ENCODE peak calls at places on chromosome 10, in nine cellular contexts. J, I, V, O, X, H, K, S and F are unnamed samples.

GRCh38 chr10:12730809-12731519 is 270.5 kb downstream of the CCDC3 start:
- DNase-seq in J (peak), I (no peak), K (no peak), X (no peak), S (no peak), V (no peak), H (no peak), O (no peak), F (no peak)

GRCh38 chr10:55631071-55631654 is 729.9 kb downstream of the ZWINT start:
- DNase-seq in O (peak), J (peak), S (peak), H (peak), V (peak), I (peak), K (peak), X (no peak), F (peak)

GRCh38 chr10:48215983-48216505 is 58.5 kb downstream of the FRMPD2 start:
- DNase-seq in S (no peak), J (no peak), V (no peak), O (no peak), K (no peak), X (no peak), H (no peak), I (no peak), F (no peak)

GRCh38 chr10:5975641-5976473 is 1.5 kb downstream of the IL15RA start:
- DNase-seq in J (peak), O (no peak), H (no peak), S (no peak), X (no peak), I (peak), K (no peak), V (peak), F (no peak)

GRCh38 chr10:112951349-112952281 is 1.6 kb downstream of the TCF7L2 start:
- DNase-seq in S (peak), I (peak), H (peak), K (peak), O (peak), V (peak), X (no peak), J (peak), F (peak)

GRCh38 chr10:89421018-89421476 is 6.7 kb downstream of the IFIT5 start:
- DNase-seq in J (no peak), V (no peak), H (no peak), O (no peak), X (no peak), S (no peak), I (no peak), K (no peak), F (no peak)

GRCh38 chr10:89427629-89428028 is 13.3 kb downstream of the IFIT5 start:
- DNase-seq in K (no peak), X (peak), S (no peak), J (peak), V (peak), H (no peak), I (no peak), O (no peak), F (no peak)

GRCh38 chr10:63385254-63385653 is 80.5 kb downstream of the JMJD1C start:
- DNase-seq in V (no peak), X (no peak), S (no peak), O (no peak), I (no peak), H (no peak), K (no peak), J (no peak), F (no peak)

GRCh38 chr10:88038268-88038667 is 174.8 kb downstream of the PTEN start:
- DNase-seq in J (peak), S (peak), K (no peak), X (peak), O (no peak), H (no peak), V (peak), I (no peak), F (no peak)

GRCh38 chr10:99394761-99395386 is 35.5 kb downstream of the GOT1 start:
- DNase-seq in X (no peak), V (no peak), O (no peak), K (no peak), J (no peak), H (no peak), I (no peak), S (no peak), F (no peak)

GRCh38 chr10:100888957-100889356 is 23.8 kb upstream of the SLF2 start:
- DNase-seq in X (no peak), O (no peak), H (no peak), S (no peak), K (no peak), V (no peak), J (no peak), I (no peak), F (no peak)

GRCh38 chr10:128144547-128144946 is 18.3 kb upstream of the MKI67 start:
- DNase-seq in X (no peak), H (no peak), S (peak), O (no peak), J (no peak), K (no peak), I (no peak), V (no peak), F (no peak)

GRCh38 chr10:73865459-73866442 is 8.6 kb downstream of the CAMK2G start:
- DNase-seq in V (no peak), O (no peak), X (no peak), S (peak), K (peak), H (no peak), J (no peak), I (peak), F (no peak)

GRCh38 chr10:132094581-132095234 is 29.0 kb downstream of the JAKMIP3 start:
- DNase-seq in O (no peak), I (no peak), X (no peak), J (no peak), K (no peak), S (no peak), V (no peak), H (no peak), F (no peak)

GRCh38 chr10:9957352-9957751 is 1060.3 kb upstream of the CELF2 start:
- DNase-seq in J (peak), K (no peak), X (peak), I (no peak), H (no peak), O (no peak), V (peak), S (no peak), F (no peak)

GRCh38 chr10:34526186-34526585 is 288.9 kb downstream of the PARD3 start:
- DNase-seq in J (peak), S (no peak), I (no peak), O (no peak), V (peak), K (no peak), X (no peak), H (no peak), F (no peak)

GRCh38 chr10:73226663-73227062 is 20.4 kb downstream of the DNAJC9 start:
- DNase-seq in J (no peak), K (no peak), V (no peak), S (no peak), H (no peak), O (no peak), X (no peak), I (no peak), F (no peak)

GRCh38 chr10:54063514-54063913 is 737.5 kb downstream of the PCDH15 start:
- DNase-seq in J (no peak), X (no peak), H (no peak), I (no peak), V (no peak), O (no peak), S (no peak), K (peak), F (no peak)

GRCh38 chr10:85916999-85917573 is 449.5 kb downstream of the GRID1 start:
- DNase-seq in V (no peak), K (peak), S (no peak), J (no peak), O (peak), X (no peak), H (no peak), I (no peak), F (no peak)

GRCh38 chr10:87546971-87547413 is 42.3 kb downstream of the MINPP1 start:
- DNase-seq in H (no peak), J (peak), S (no peak), X (no peak), K (no peak), O (no peak), V (no peak), I (no peak), F (no peak)

GRCh38 chr10:87860156-87860795 is 3.1 kb downstream of the KLLN start:
- DNase-seq in X (no peak), S (peak), O (no peak), I (no peak), J (peak), H (no peak), V (peak), K (no peak), F (no peak)

GRCh38 chr10:71577345-71577744 is 142.2 kb downstream of the C10orf105 start:
- DNase-seq in S (no peak), H (no peak), O (no peak), K (no peak), I (no peak), X (no peak), J (no peak), V (no peak), F (no peak)

GRCh38 chr10:59960751-59961150 is 54.4 kb upstream of the CCDC6 start:
- DNase-seq in V (no peak), I (no peak), J (peak), H (no peak), X (no peak), K (no peak), S (no peak), O (no peak), F (no peak)

GRCh38 chr10:123392182-123392930 is 238.2 kb downstream of the BUB3 start:
- DNase-seq in J (no peak), I (no peak), S (no peak), O (no peak), H (no peak), X (no peak), K (no peak), V (no peak), F (no peak)

GRCh38 chr10:3133948-3134347 is 38.6 kb downstream of the PITRM1 start:
- DNase-seq in X (no peak), I (no peak), J (no peak), V (no peak), K (no peak), S (no peak), O (no peak), H (no peak), F (no peak)

GRCh38 chr10:119667562-119668328 is 16.6 kb downstream of the BAG3 start:
- DNase-seq in S (no peak), I (no peak), X (peak), K (peak), V (peak), H (peak), O (peak), J (peak), F (peak)

GRCh38 chr10:76736392-76736791 is 901.2 kb downstream of the KCNMA1 start:
- DNase-seq in H (no peak), O (no peak), K (no peak), X (no peak), V (no peak), I (no peak), S (no peak), J (no peak), F (no peak)

GRCh38 chr10:110547139-110547761 is 20.2 kb upstream of the SMC3 start:
- DNase-seq in J (peak), V (peak), H (no peak), O (no peak), I (no peak), X (no peak), K (no peak), S (peak), F (no peak)

GRCh38 chr10:79274279-79275104 is 72.8 kb upstream of the PPIF start:
- DNase-seq in V (peak), I (peak), X (no peak), K (peak), S (peak), H (peak), J (peak), O (peak), F (no peak)

GRCh38 chr10:72353028-72353962 is 1.4 kb downstream of the DNAJB12 start:
- DNase-seq in J (peak), O (no peak), S (peak), H (no peak), K (no peak), X (no peak), V (no peak), I (no peak), F (no peak)

GRCh38 chr10:20858292-20859124 is 38.6 kb downstream of the NEBL start:
- DNase-seq in S (no peak), O (no peak), J (peak), X (no peak), K (no peak), H (no peak), V (peak), I (no peak), F (no peak)
- TF ChIP-seq CTCF in S (no peak), O (peak), J (peak), X (peak), K (peak), H (peak), V (peak), I (no peak), F (peak)

DNA sequence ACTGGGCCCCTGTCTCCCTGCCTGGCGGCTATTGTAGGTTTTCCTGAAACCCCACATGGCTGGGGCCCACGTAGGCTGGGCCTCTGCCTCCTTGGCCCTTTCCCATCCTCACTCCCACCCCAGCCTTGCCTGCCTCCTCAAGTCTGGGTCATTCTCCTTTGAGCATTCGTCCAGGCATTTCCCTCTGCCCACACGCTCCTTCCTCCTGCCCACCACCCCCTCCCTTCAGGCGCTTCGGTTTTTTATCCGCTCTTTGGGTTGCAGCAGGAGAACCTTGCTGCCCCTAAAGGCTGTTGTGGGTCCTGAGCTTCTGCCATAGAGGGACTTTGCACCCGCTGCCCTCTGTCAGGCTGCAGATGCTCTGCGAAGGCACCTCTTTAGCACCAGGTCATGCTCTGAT is 9.3 kb downstream of the COL13A1 start:
- DNase-seq in X (no peak), I (no peak), O (no peak), K (no peak), H (no peak), V (peak), S (no peak), J (peak), F (no peak)
- TF ChIP-seq CTCF in X (no peak), I (no peak), O (no peak), K (no peak), H (no peak), V (no peak), S (no peak), J (no peak), F (no peak)

DNA sequence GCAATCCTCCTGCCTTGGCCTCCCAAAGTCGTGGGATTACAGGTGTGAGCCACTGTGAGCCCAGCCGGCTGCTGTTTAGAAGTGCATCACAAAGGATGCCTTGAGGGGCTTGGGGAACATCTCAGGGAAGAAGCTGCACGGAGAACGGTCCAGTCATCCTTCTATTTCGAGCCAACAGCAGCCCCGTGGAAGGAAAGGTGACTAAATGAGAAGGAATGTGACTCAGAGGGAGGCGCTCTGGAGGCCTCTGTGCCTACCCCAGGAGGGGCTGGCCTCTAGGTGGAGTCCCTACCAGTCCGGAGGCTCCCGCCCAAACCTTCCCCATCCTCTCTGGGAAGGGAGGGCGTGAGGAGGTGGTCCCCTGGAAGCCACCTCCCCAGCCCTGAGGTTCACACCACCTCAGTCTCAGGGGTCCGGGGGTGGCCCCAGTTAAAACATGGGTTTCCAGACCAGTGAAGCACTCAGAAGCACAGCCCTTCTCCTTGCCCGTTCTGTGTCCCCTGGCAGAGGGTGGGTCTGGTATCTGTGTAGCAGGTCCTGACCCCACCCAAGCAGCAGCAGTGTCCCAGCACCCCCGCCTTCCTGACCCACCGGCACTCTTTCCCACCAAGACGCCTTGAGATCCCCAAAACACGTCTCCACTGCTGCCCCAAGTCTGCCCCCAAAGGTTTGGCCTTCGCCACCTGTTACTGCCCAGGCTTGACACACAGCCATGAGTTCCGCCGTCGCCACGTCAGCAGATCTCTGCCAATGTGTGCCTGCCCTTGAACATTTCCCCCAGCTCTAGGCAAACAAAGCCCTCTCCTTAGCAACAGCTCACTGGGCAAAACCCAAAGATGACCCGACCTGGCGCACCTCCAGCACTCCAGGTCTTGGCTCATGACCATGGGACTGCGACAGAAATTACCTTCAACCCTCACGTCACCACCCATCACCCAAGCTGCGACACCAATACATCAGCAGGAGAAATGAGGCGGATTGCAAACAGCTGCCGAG is 75.9 kb downstream of the CTBP2 start:
- DNase-seq in V (peak), H (no peak), S (no peak), O (peak), K (peak), X (peak), J (peak), I (no peak), F (no peak)
- TF ChIP-seq CTCF in V (peak), H (no peak), S (no peak), O (no peak), K (peak), X (peak), J (peak), I (no peak), F (no peak)

DNA sequence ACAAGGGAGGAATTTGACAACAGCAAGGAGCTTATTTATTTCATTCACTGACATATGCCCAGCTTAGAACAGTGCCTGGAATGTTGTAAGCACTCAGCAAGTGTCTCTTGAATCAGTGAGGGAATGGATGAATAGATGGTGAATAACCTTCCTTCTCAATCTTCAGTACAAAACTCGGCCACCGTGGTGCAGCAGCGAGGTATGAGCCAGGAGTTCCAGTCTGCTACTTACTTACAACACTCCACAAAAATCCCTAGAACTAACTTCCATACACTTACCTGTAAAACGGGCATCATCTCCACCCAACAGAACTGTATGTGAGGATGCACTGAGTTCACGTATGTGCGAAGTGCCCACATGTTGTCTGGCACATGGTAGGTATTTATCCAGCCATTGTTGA is 237.4 kb downstream of the WDR11 start:
- DNase-seq in O (no peak), I (no peak), J (peak), K (no peak), H (peak), V (no peak), X (no peak), S (peak), F (peak)
- TF ChIP-seq CTCF in O (no peak), I (no peak), J (peak), K (no peak), H (peak), V (no peak), X (no peak), S (peak), F (peak)

GRCh38 chr10:52776471-52776903 is 3.9 kb upstream of the MBL2 start:
- DNase-seq in K (no peak), X (no peak), S (no peak), O (no peak), J (no peak), I (no peak), V (no peak), H (no peak), F (no peak)

GRCh38 chr10:52779541-52780390 is 7.2 kb upstream of the MBL2 start:
- DNase-seq in O (peak), K (peak), H (peak), V (peak), J (peak), I (peak), X (peak), S (peak), F (peak)

GRCh38 chr10:52777414-52777813 is 4.8 kb upstream of the MBL2 start:
- DNase-seq in K (no peak), S (no peak), J (no peak), V (no peak), H (no peak), I (no peak), X (no peak), O (no peak), F (no peak)

GRCh38 chr10:52780391-52781155 is 8.0 kb upstream of the MBL2 start:
- DNase-seq in I (no peak), H (no peak), O (no peak), V (no peak), J (no peak), S (no peak), K (no peak), X (no peak), F (no peak)

GRCh38 chr10:52778511-52779392 is 6.2 kb upstream of the MBL2 start:
- DNase-seq in K (no peak), J (peak), V (peak), S (no peak), O (no peak), I (no peak), H (peak), X (no peak), F (no peak)
- TF ChIP-seq CTCF in K (peak), J (peak), V (peak), S (peak), O (no peak), I (no peak), H (peak), X (peak), F (peak)

GRCh38 chr10:49409755-49410154 is 13.9 kb upstream of the DRGX start:
- DNase-seq in K (no peak), J (no peak), H (no peak), X (no peak), V (no peak), S (no peak), I (no peak), O (no peak), F (no peak)

GRCh38 chr10:49408437-49409306 is 12.8 kb upstream of the DRGX start:
- DNase-seq in V (no peak), J (peak), O (no peak), X (no peak), K (no peak), H (no peak), I (no peak), S (peak), F (no peak)

GRCh38 chr10:49404321-49404878 is 8.5 kb upstream of the DRGX start:
- DNase-seq in K (no peak), V (no peak), I (no peak), J (no peak), H (no peak), O (no peak), X (no peak), S (no peak), F (no peak)

GRCh38 chr10:49410365-49411074 is 14.6 kb upstream of the DRGX start:
- DNase-seq in H (no peak), K (peak), X (no peak), O (peak), S (no peak), J (no peak), V (no peak), I (no peak), F (no peak)

GRCh38 chr10:49407552-49408137 is 11.8 kb upstream of the DRGX start:
- DNase-seq in K (peak), H (peak), V (peak), O (peak), I (peak), X (peak), J (peak), S (peak), F (peak)
- TF ChIP-seq CTCF in K (peak), H (peak), V (peak), O (peak), I (peak), X (peak), J (peak), S (peak), F (peak)

GRCh38 chr10:82934429-82934828 is 1059.4 kb downstream of the NRG3 start:
- DNase-seq in H (no peak), K (no peak), V (no peak), X (no peak), I (no peak), J (peak), S (no peak), O (no peak), F (no peak)
- TF ChIP-seq CTCF in H (no peak), K (no peak), V (no peak), X (no peak), I (no peak), J (no peak), S (no peak), O (no peak), F (no peak)